ENCODE peak calls at places on chromosomes 11 and 22, in seven cellular contexts. One of them, this sample, is unnamed.
A peak's percentile ranks its signal among the peaks of the same experiment; 100 is the strongest.

GRCh38 chr11:4862447-4863236 is 13.6 kb upstream of the OR51S1 start:
- DNase-seq in AG09309: no peak
- DNase-seq in heart left ventricle: no peak
- DNase-seq in IMR-90: no peak
- DNase-seq in fibroblast of the aortic adventitia: no peak
- DNase-seq in Peyer's patch: no peak
- DNase-seq in bronchial epithelial cell: no peak
- DNase-seq in this sample: no peak

GRCh38 chr11:18394928-18395734 is 768 bp downstream of the LDHA start:
- DNase-seq in Peyer's patch: peak; percentile 60
- DNase-seq in heart left ventricle: no peak
- DNase-seq in fibroblast of the aortic adventitia: no peak
- DNase-seq in AG09309: no peak
- DNase-seq in bronchial epithelial cell: no peak
- DNase-seq in IMR-90: peak; percentile 3
- DNase-seq in this sample: no peak

GRCh38 chr11:13256216-13256615 is 21.4 kb upstream of the BMAL1 start:
- DNase-seq in IMR-90: peak; percentile 41
- DNase-seq in fibroblast of the aortic adventitia: no peak
- DNase-seq in AG09309: no peak
- DNase-seq in heart left ventricle: no peak
- DNase-seq in Peyer's patch: no peak
- DNase-seq in bronchial epithelial cell: peak; percentile 70
- DNase-seq in this sample: no peak

GRCh38 chr11:69696749-69697488 is 6.9 kb downstream of the FGF19 start:
- DNase-seq in bronchial epithelial cell: no peak
- DNase-seq in Peyer's patch: no peak
- DNase-seq in IMR-90: no peak
- DNase-seq in fibroblast of the aortic adventitia: no peak
- DNase-seq in heart left ventricle: no peak
- DNase-seq in AG09309: no peak
- DNase-seq in this sample: no peak

GRCh38 chr11:134033696-134034491 is 35.0 kb upstream of the JAM3 start:
- DNase-seq in Peyer's patch: peak; percentile 53
- DNase-seq in heart left ventricle: peak; percentile 89
- DNase-seq in IMR-90: peak; percentile 85
- DNase-seq in fibroblast of the aortic adventitia: peak; percentile 87
- DNase-seq in AG09309: peak; percentile 61
- DNase-seq in bronchial epithelial cell: peak; percentile 80
- DNase-seq in this sample: peak; percentile 20

GRCh38 chr11:808427-809286 is 1.1 kb upstream of the RPLP2 start:
- DNase-seq in Peyer's patch: no peak
- DNase-seq in bronchial epithelial cell: no peak
- DNase-seq in IMR-90: no peak
- DNase-seq in heart left ventricle: no peak
- DNase-seq in AG09309: no peak
- DNase-seq in fibroblast of the aortic adventitia: no peak
- DNase-seq in this sample: no peak

GRCh38 chr11:118661425-118662301 is 17.8 kb downstream of the TREH start:
- DNase-seq in Peyer's patch: no peak
- DNase-seq in AG09309: no peak
- DNase-seq in IMR-90: no peak
- DNase-seq in fibroblast of the aortic adventitia: no peak
- DNase-seq in heart left ventricle: peak; percentile 52
- DNase-seq in bronchial epithelial cell: no peak
- DNase-seq in this sample: no peak

GRCh38 chr22:30921108-30921507 is 47.5 kb downstream of the MORC2 start:
- DNase-seq in fibroblast of the aortic adventitia: peak; percentile 3
- DNase-seq in IMR-90: no peak
- DNase-seq in AG09309: no peak
- DNase-seq in bronchial epithelial cell: peak; percentile 42
- DNase-seq in Peyer's patch: no peak
- DNase-seq in heart left ventricle: no peak
- DNase-seq in this sample: no peak

GRCh38 chr22:32130464-32130863 is 28.6 kb downstream of the C22orf42 start:
- DNase-seq in heart left ventricle: no peak
- DNase-seq in fibroblast of the aortic adventitia: no peak
- DNase-seq in AG09309: no peak
- DNase-seq in IMR-90: no peak
- DNase-seq in Peyer's patch: no peak
- DNase-seq in bronchial epithelial cell: no peak
- DNase-seq in this sample: no peak

GRCh38 chr11:2582436-2582931 is 117.3 kb downstream of the KCNQ1OT1 start:
- DNase-seq in IMR-90: no peak
- DNase-seq in heart left ventricle: peak; percentile 64
- DNase-seq in AG09309: no peak
- DNase-seq in bronchial epithelial cell: no peak
- DNase-seq in Peyer's patch: peak; percentile 39
- DNase-seq in fibroblast of the aortic adventitia: no peak
- DNase-seq in this sample: no peak

GRCh38 chr11:132099692-132100091 is 729.3 kb downstream of the NTM start:
- DNase-seq in heart left ventricle: no peak
- DNase-seq in fibroblast of the aortic adventitia: no peak
- DNase-seq in Peyer's patch: no peak
- DNase-seq in AG09309: no peak
- DNase-seq in IMR-90: no peak
- DNase-seq in bronchial epithelial cell: no peak
- DNase-seq in this sample: no peak

GRCh38 chr11:77206264-77207018 is 78.4 kb downstream of the MYO7A start:
- DNase-seq in bronchial epithelial cell: no peak
- DNase-seq in IMR-90: no peak
- DNase-seq in Peyer's patch: no peak
- DNase-seq in fibroblast of the aortic adventitia: no peak
- DNase-seq in heart left ventricle: no peak
- DNase-seq in AG09309: no peak
- DNase-seq in this sample: no peak

GRCh38 chr11:62860835-62861563 is 19.7 kb upstream of the SLC3A2 start:
- DNase-seq in AG09309: no peak
- DNase-seq in IMR-90: no peak
- DNase-seq in bronchial epithelial cell: no peak
- DNase-seq in fibroblast of the aortic adventitia: no peak
- DNase-seq in Peyer's patch: no peak
- DNase-seq in heart left ventricle: no peak
- DNase-seq in this sample: no peak

DNA sequence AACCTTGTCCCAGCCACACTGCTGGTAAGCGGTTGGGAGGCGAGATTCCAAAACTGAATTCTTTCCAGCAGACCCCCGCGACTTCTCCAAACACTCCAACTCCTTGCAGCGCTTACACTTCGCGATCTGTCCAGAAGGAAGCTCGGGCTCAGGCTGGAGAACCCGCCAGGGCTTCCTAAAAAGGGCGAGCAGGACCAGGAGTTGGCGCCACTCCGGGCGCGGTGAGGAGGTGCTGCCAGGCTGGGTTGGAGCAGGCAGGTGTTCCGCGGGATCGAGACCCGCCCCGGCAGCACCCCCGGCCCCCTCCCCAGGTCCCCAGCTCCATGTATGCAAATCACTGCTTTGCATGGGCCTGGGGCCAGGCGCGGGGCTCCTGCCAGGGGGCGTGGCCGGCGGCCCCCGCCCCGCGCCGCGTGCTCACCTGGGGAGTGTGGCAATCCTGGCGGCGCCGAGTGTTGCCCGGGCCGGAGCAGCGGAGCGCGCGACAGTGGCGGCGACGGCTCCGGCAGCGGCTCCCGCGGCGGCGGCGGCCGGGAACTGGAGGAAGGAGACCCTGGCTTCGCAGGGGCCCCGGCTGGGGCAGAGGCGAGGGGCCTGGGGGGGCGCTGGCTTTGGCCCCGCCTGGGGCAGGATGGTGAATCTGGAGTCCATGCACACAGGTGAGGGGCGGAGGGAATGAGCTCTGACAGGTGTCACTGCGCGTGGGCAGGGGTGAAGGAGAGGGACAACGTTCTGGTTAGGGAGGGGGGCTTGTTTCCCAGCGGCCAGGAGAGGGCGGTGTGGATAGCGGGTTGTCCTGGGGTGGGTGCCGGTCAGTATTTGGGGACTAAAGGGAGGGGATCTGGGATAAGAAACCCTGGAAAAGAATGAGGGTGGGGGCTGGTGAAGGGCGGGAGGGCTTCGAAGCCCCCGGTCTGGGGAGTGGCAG is at the start of gene POU2F3:
- DNase-seq in fibroblast of the aortic adventitia: no peak
- DNase-seq in IMR-90: no peak
- DNase-seq in Peyer's patch: no peak
- DNase-seq in AG09309: no peak
- DNase-seq in heart left ventricle: no peak
- DNase-seq in bronchial epithelial cell: no peak
- DNase-seq in this sample: no peak
- TF ChIP-seq CTCF in fibroblast of the aortic adventitia: peak; percentile 7
- TF ChIP-seq CTCF in IMR-90: no peak
- TF ChIP-seq CTCF in Peyer's patch: no peak
- TF ChIP-seq CTCF in AG09309: no peak
- TF ChIP-seq CTCF in heart left ventricle: no peak
- TF ChIP-seq CTCF in bronchial epithelial cell: peak; percentile 47
- TF ChIP-seq CTCF in this sample: peak; percentile 44

GRCh38 chr22:20180245-20180630 is 29.4 kb upstream of the CCDC188 start:
- DNase-seq in fibroblast of the aortic adventitia: no peak
- DNase-seq in Peyer's patch: no peak
- DNase-seq in bronchial epithelial cell: no peak
- DNase-seq in IMR-90: no peak
- DNase-seq in heart left ventricle: no peak
- DNase-seq in AG09309: no peak
- DNase-seq in this sample: no peak
- TF ChIP-seq CTCF in fibroblast of the aortic adventitia: peak; percentile 11
- TF ChIP-seq CTCF in Peyer's patch: no peak
- TF ChIP-seq CTCF in bronchial epithelial cell: no peak
- TF ChIP-seq CTCF in IMR-90: peak; percentile 15
- TF ChIP-seq CTCF in heart left ventricle: no peak
- TF ChIP-seq CTCF in AG09309: peak; percentile 35
- TF ChIP-seq CTCF in this sample: peak; percentile 50

DNA sequence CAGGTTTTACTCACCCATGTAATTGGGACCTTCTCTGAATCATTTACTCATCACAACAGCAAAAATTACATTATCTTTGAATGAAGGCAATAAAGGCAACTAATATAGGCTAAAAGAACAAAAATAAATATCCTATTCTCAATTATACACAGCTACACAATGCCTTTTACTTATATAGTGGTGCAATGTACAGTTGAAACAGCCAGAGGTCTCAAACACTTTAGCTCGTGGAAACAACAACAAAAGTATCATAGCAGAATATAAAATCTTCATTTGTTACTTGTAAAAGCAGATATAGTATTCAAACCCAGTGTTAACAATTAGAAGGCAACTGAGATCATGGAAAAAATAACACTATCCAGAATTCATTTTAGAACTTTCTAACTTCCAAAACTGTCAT is 20.6 kb upstream of the CCDC34 start:
- DNase-seq in fibroblast of the aortic adventitia: no peak
- DNase-seq in heart left ventricle: no peak
- DNase-seq in IMR-90: no peak
- DNase-seq in AG09309: no peak
- DNase-seq in bronchial epithelial cell: no peak
- DNase-seq in Peyer's patch: no peak
- DNase-seq in this sample: no peak
- TF ChIP-seq CTCF in fibroblast of the aortic adventitia: peak; percentile 35
- TF ChIP-seq CTCF in heart left ventricle: no peak
- TF ChIP-seq CTCF in IMR-90: no peak
- TF ChIP-seq CTCF in AG09309: no peak
- TF ChIP-seq CTCF in bronchial epithelial cell: no peak
- TF ChIP-seq CTCF in Peyer's patch: no peak
- TF ChIP-seq CTCF in this sample: no peak

GRCh38 chr22:35376728-35377472 is 4.0 kb upstream of the HMOX1 start:
- DNase-seq in AG09309: peak; percentile 93
- DNase-seq in bronchial epithelial cell: peak; percentile 93
- DNase-seq in IMR-90: peak; percentile 99
- DNase-seq in Peyer's patch: peak; percentile 86
- DNase-seq in heart left ventricle: peak; percentile 89
- DNase-seq in fibroblast of the aortic adventitia: peak; percentile 99
- DNase-seq in this sample: peak; percentile 93
- TF ChIP-seq CTCF in AG09309: no peak
- TF ChIP-seq CTCF in bronchial epithelial cell: no peak
- TF ChIP-seq CTCF in IMR-90: no peak
- TF ChIP-seq CTCF in Peyer's patch: no peak
- TF ChIP-seq CTCF in heart left ventricle: no peak
- TF ChIP-seq CTCF in fibroblast of the aortic adventitia: no peak
- TF ChIP-seq CTCF in this sample: no peak